ENCODE peak calls at places on chromosomes 6 and 20, in seven cellular contexts. Q is tibial nerve, G is left ventricle myocardium inferior, W is H9, M is lower lobe of right lung, D is uterus, R is HCT116. K is an unnamed sample. For H3K9me3, the result is how much of the 10 kb centered on the place peaks cover.

GRCh38 chr6:75930954-75931689 is 141.3 kb downstream of the IMPG1 start:
- DNase-seq in Q (no peak), G (no peak), W (no peak), M (no peak), D (no peak), R (no peak), K (no peak)

GRCh38 chr6:35178932-35179832 is 34.6 kb upstream of the SCUBE3 start:
- DNase-seq in Q (no peak), G (no peak), W (no peak), M (no peak), D (no peak), R (no peak), K (no peak)

GRCh38 chr6:44667668-44668390 is 280.3 kb downstream of the CDC5L start:
- DNase-seq in Q (no peak), G (no peak), W (peak), M (no peak), D (no peak), R (peak), K (no peak)

GRCh38 chr20:53943522-53944291 is 126.7 kb downstream of the BCAS1 start:
- DNase-seq in Q (no peak), G (no peak), W (no peak), M (no peak), D (no peak), R (no peak), K (no peak)

GRCh38 chr6:17927705-17928104 is 59.7 kb downstream of the KIF13A start:
- DNase-seq in Q (no peak), G (peak), W (no peak), M (no peak), D (no peak), R (no peak), K (no peak)

GRCh38 chr6:41685641-41686380 is 47.5 kb downstream of the MDFI start:
- DNase-seq in Q (no peak), G (no peak), W (no peak), M (no peak), D (no peak), R (no peak), K (no peak)

GRCh38 chr20:63957690-63958441 is 1.6 kb upstream of the UCKL1 start:
- DNase-seq in Q (no peak), G (no peak), W (peak), M (no peak), D (peak), R (peak), K (no peak)

GRCh38 chr20:39249798-39250197 is 287.7 kb downstream of the DHX35 start:
- DNase-seq in Q (no peak), G (no peak), W (no peak), M (no peak), D (no peak), R (no peak), K (no peak)

GRCh38 chr20:59385461-59385860 is 85.0 kb downstream of the EDN3 start:
- DNase-seq in Q (no peak), G (no peak), W (peak), M (no peak), D (no peak), R (no peak), K (no peak)

GRCh38 chr20:59784365-59785117 is 148.9 kb downstream of the SYCP2 start:
- DNase-seq in Q (no peak), G (no peak), W (peak), M (no peak), D (no peak), R (no peak), K (no peak)

GRCh38 chr20:62655291-62656204 is 13.2 kb downstream of the SLCO4A1 start:
- DNase-seq in Q (no peak), G (no peak), W (no peak), M (no peak), D (peak), R (no peak), K (no peak)

GRCh38 chr6:98921038-98921437 is 26.7 kb downstream of the FBXL4 start:
- DNase-seq in Q (no peak), G (no peak), W (no peak), M (no peak), D (no peak), R (no peak), K (no peak)

GRCh38 chr6:56659721-56660373 is 17.2 kb upstream of the DST start:
- DNase-seq in Q (no peak), G (no peak), W (no peak), M (no peak), D (no peak), R (no peak), K (no peak)

GRCh38 chr6:125611573-125612399 is 137.6 kb upstream of the HEY2 start:
- DNase-seq in Q (no peak), G (no peak), W (no peak), M (no peak), D (no peak), R (no peak), K (no peak)

GRCh38 chr6:161151660-161152526 is 122.0 kb downstream of the AGPAT4 start:
- DNase-seq in Q (no peak), G (no peak), W (no peak), M (no peak), D (no peak), R (no peak), K (no peak)

GRCh38 chr20:15814903-15815302 is 758.3 kb downstream of the KIF16B start:
- DNase-seq in Q (no peak), G (no peak), W (no peak), M (no peak), D (no peak), R (no peak), K (no peak)

GRCh38 chr6:32885698-32886286 is 31.8 kb downstream of the PSMB9 start:
- DNase-seq in Q (no peak), G (no peak), W (no peak), M (no peak), D (no peak), R (peak), K (no peak)

GRCh38 chr6:9458424-9458823 is 956.5 kb downstream of the TFAP2A start:
- DNase-seq in Q (no peak), G (no peak), W (no peak), M (no peak), D (no peak), R (no peak), K (no peak)

GRCh38 chr20:63178889-63179751 is 36.8 kb downstream of the YTHDF1 start:
- DNase-seq in Q (no peak), G (peak), W (peak), M (no peak), D (no peak), R (peak), K (no peak)

GRCh38 chr6:3329491-3330051 is 70.8 kb downstream of the PSMG4 start:
- DNase-seq in Q (no peak), G (no peak), W (no peak), M (no peak), D (no peak), R (no peak), K (no peak)

GRCh38 chr6:147392917-147393625 is 115.4 kb upstream of the SAMD5 start:
- DNase-seq in Q (no peak), G (no peak), W (no peak), M (no peak), D (no peak), R (no peak), K (no peak)

GRCh38 chr20:50645253-50646068 is 45.9 kb downstream of the RIPOR3 start:
- DNase-seq in Q (peak), G (peak), W (peak), M (peak), D (peak), R (peak), K (no peak)

GRCh38 chr6:134002821-134003220 is 49.6 kb downstream of the SLC2A12 start:
- DNase-seq in Q (no peak), G (no peak), W (no peak), M (no peak), D (no peak), R (no peak), K (no peak)

GRCh38 chr6:166423781-166424180 is 41.0 kb upstream of the MPC1 start:
- DNase-seq in Q (no peak), G (no peak), W (no peak), M (no peak), D (no peak), R (no peak), K (no peak)

GRCh38 chr6:108714012-108714773 is 134.0 kb upstream of the ARMC2 start:
- DNase-seq in Q (no peak), G (no peak), W (no peak), M (no peak), D (peak), R (no peak), K (no peak)

GRCh38 chr6:53300656-53301551 is 47.8 kb downstream of the ELOVL5 start:
- DNase-seq in Q (no peak), G (peak), W (no peak), M (peak), D (no peak), R (no peak), K (no peak)

GRCh38 chr6:27847706-27848105 is 64.5 kb downstream of the OR2B2 start:
- DNase-seq in Q (no peak), G (no peak), W (no peak), M (no peak), D (no peak), R (no peak), K (no peak)

GRCh38 chr20:41108531-41108930 is 28.8 kb upstream of the PLCG1 start:
- DNase-seq in Q (no peak), G (no peak), W (no peak), M (no peak), D (no peak), R (no peak), K (no peak)

GRCh38 chr6:76351275-76351674 is 278.8 kb upstream of the IMPG1 start:
- DNase-seq in Q (no peak), G (no peak), W (no peak), M (no peak), D (no peak), R (peak), K (no peak)

GRCh38 chr20:39491711-39492110 is 529.6 kb downstream of the DHX35 start:
- DNase-seq in Q (no peak), G (no peak), W (no peak), M (no peak), D (no peak), R (no peak), K (no peak)

GRCh38 chr20:36466089-36466488 is 75.2 kb upstream of the MYL9 start:
- DNase-seq in Q (no peak), G (no peak), W (no peak), M (no peak), D (no peak), R (no peak), K (no peak)

GRCh38 chr6:140744648-140745320 is 1370.3 kb upstream of the CITED2 start:
- DNase-seq in Q (no peak), G (no peak), W (no peak), M (no peak), D (no peak), R (no peak), K (no peak)

GRCh38 chr6:141265748-141266647 is 866.7 kb upstream of the GJE1 start:
- DNase-seq in Q (no peak), G (no peak), W (no peak), M (no peak), D (no peak), R (no peak), K (no peak)

GRCh38 chr6:145204258-145204766 is 531.0 kb downstream of the EPM2A start:
- DNase-seq in Q (no peak), G (no peak), W (no peak), M (no peak), D (no peak), R (no peak), K (no peak)

GRCh38 chr6:160297310-160297709 is 38.7 kb upstream of the SLC22A2 start:
- DNase-seq in Q (no peak), G (no peak), W (peak), M (no peak), D (no peak), R (no peak), K (no peak)

GRCh38 chr6:124269733-124270132 is 466.1 kb downstream of the NKAIN2 start:
- DNase-seq in Q (no peak), G (no peak), W (no peak), M (no peak), D (no peak), R (no peak), K (no peak)

GRCh38 chr20:55961351-55962320 is 43.7 kb downstream of the CBLN4 start:
- DNase-seq in Q (peak), G (no peak), W (no peak), M (no peak), D (peak), R (no peak), K (no peak)
- H3K9me3 ChIP-seq in Q (under half), G (under half), W (half or more), M (under half), D (under half), R (under half), K (under half)

GRCh38 chr6:6515691-6516607 is 72.6 kb upstream of the LY86 start:
- DNase-seq in Q (no peak), G (no peak), W (no peak), M (no peak), D (no peak), R (no peak), K (no peak)
- TF ChIP-seq CTCF in Q (no peak), G (no peak), W (no peak), M (no peak), D (no peak), R (no peak), K (no peak)

DNA sequence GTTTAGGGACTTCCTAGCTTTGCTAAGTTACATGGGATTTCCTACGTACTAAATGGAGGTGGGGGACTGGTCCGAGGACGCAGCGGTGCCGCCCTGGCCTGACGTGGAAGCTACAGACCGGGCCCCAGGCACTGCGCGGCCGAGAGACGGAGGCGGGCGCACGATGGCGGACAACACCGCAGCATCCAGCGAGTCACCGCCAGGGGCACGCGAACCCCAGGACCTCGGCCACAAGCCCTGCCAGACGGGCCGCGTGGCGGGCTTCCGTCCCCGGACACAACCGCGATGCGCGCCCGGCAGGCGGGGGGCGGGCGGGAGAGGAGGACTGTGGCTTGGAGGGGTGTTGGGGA is 1516.9 kb upstream of the DEFB115 start:
- DNase-seq in Q (no peak), G (no peak), W (no peak), M (no peak), D (no peak), R (no peak), K (no peak)
- H3K9me3 ChIP-seq in Q (half or more), G (half or more), W (under half), M (under half), D (under half), R (under half), K (under half)

GRCh38 chr6:168711049-168711640 is 270.2 kb downstream of the SMOC2 start:
- DNase-seq in Q (no peak), G (no peak), W (no peak), M (no peak), D (no peak), R (no peak), K (no peak)
- TF ChIP-seq CTCF in Q (peak), G (peak), W (peak), M (peak), D (peak), R (peak), K (peak)

GRCh38 chr6:111794300-111794699 is 79.0 kb downstream of the FYN start:
- DNase-seq in Q (no peak), G (no peak), W (no peak), M (no peak), D (no peak), R (no peak), K (no peak)
- H3K9me3 ChIP-seq in Q (under half), G (under half), W (under half), M (under half), D (under half), R (under half), K (under half)

K was measured in esophagus squamous epithelium.